ENCODE peak calls at places on chromosome 21, in ten cellular contexts. One of them, this sample, is unnamed.

GRCh38 chr21:34337741-34338140 is 26.1 kb upstream of the KCNE2 start:
- DNase-seq in stomach: no peak
- DNase-seq in endothelial cell of umbilical vein: no peak
- DNase-seq in CD4-positive, alpha-beta memory T cell: no peak
- DNase-seq in brain microvascular endothelial cell: no peak
- DNase-seq in endodermal cell: peak; percentile 17
- DNase-seq in tibial artery: no peak
- DNase-seq in colonic mucosa: no peak
- DNase-seq in thoracic aorta: no peak
- DNase-seq in BJ: no peak
- DNase-seq in this sample: no peak

GRCh38 chr21:30329203-30329868 is 8.2 kb downstream of the KRTAP27-1 start:
- DNase-seq in stomach: no peak
- DNase-seq in BJ: no peak
- DNase-seq in thoracic aorta: no peak
- DNase-seq in tibial artery: no peak
- DNase-seq in brain microvascular endothelial cell: peak; percentile 19
- DNase-seq in endothelial cell of umbilical vein: no peak
- DNase-seq in CD4-positive, alpha-beta memory T cell: no peak
- DNase-seq in colonic mucosa: no peak
- DNase-seq in endodermal cell: no peak
- DNase-seq in this sample: no peak

GRCh38 chr21:30164796-30165195 is 1.8 kb downstream of the CLDN17 start:
- DNase-seq in endothelial cell of umbilical vein: no peak
- DNase-seq in tibial artery: no peak
- DNase-seq in colonic mucosa: no peak
- DNase-seq in CD4-positive, alpha-beta memory T cell: no peak
- DNase-seq in BJ: no peak
- DNase-seq in thoracic aorta: no peak
- DNase-seq in brain microvascular endothelial cell: no peak
- DNase-seq in stomach: no peak
- DNase-seq in endodermal cell: no peak
- DNase-seq in this sample: no peak

GRCh38 chr21:38913120-38913975 is 107.6 kb downstream of the ETS2 start:
- DNase-seq in endothelial cell of umbilical vein: peak; percentile 35
- DNase-seq in brain microvascular endothelial cell: no peak
- DNase-seq in CD4-positive, alpha-beta memory T cell: no peak
- DNase-seq in thoracic aorta: peak; percentile 30
- DNase-seq in stomach: peak; percentile 93
- DNase-seq in BJ: no peak
- DNase-seq in colonic mucosa: peak; percentile 92
- DNase-seq in endodermal cell: peak; percentile 88
- DNase-seq in tibial artery: peak; percentile 44
- DNase-seq in this sample: peak; percentile 36

GRCh38 chr21:14056771-14057191 is 154.0 kb downstream of the LIPI start:
- DNase-seq in CD4-positive, alpha-beta memory T cell: no peak
- DNase-seq in endodermal cell: peak; percentile 36
- DNase-seq in stomach: no peak
- DNase-seq in thoracic aorta: no peak
- DNase-seq in BJ: no peak
- DNase-seq in brain microvascular endothelial cell: no peak
- DNase-seq in colonic mucosa: no peak
- DNase-seq in endothelial cell of umbilical vein: no peak
- DNase-seq in tibial artery: no peak
- DNase-seq in this sample: no peak

GRCh38 chr21:41167348-41168342 is at the start of gene BACE2:
- DNase-seq in endothelial cell of umbilical vein: peak; percentile 72
- DNase-seq in brain microvascular endothelial cell: peak; percentile 33
- DNase-seq in thoracic aorta: no peak
- DNase-seq in stomach: peak; percentile 86
- DNase-seq in CD4-positive, alpha-beta memory T cell: peak; percentile 8
- DNase-seq in BJ: no peak
- DNase-seq in endodermal cell: peak; percentile 90
- DNase-seq in tibial artery: peak; percentile 81
- DNase-seq in colonic mucosa: peak; percentile 88
- DNase-seq in this sample: peak; percentile 21

GRCh38 chr21:16587141-16587570 is 857.4 kb downstream of the USP25 start:
- DNase-seq in tibial artery: peak; percentile 53
- DNase-seq in thoracic aorta: no peak
- DNase-seq in stomach: peak; percentile 60
- DNase-seq in brain microvascular endothelial cell: peak; percentile 77
- DNase-seq in CD4-positive, alpha-beta memory T cell: no peak
- DNase-seq in BJ: no peak
- DNase-seq in colonic mucosa: peak; percentile 59
- DNase-seq in endodermal cell: peak; percentile 66
- DNase-seq in endothelial cell of umbilical vein: peak; percentile 85
- DNase-seq in this sample: peak; percentile 32

GRCh38 chr21:39681845-39682244 is 63.1 kb upstream of the IGSF5 start:
- DNase-seq in CD4-positive, alpha-beta memory T cell: no peak
- DNase-seq in tibial artery: no peak
- DNase-seq in BJ: peak; percentile 51
- DNase-seq in endodermal cell: no peak
- DNase-seq in brain microvascular endothelial cell: peak; percentile 50
- DNase-seq in endothelial cell of umbilical vein: no peak
- DNase-seq in thoracic aorta: no peak
- DNase-seq in colonic mucosa: no peak
- DNase-seq in stomach: no peak
- DNase-seq in this sample: no peak

GRCh38 chr21:39556176-39556575 is 56.6 kb upstream of the B3GALT5 start:
- DNase-seq in endodermal cell: no peak
- DNase-seq in tibial artery: no peak
- DNase-seq in stomach: no peak
- DNase-seq in colonic mucosa: no peak
- DNase-seq in BJ: no peak
- DNase-seq in CD4-positive, alpha-beta memory T cell: no peak
- DNase-seq in endothelial cell of umbilical vein: no peak
- DNase-seq in thoracic aorta: no peak
- DNase-seq in brain microvascular endothelial cell: no peak
- DNase-seq in this sample: no peak

GRCh38 chr21:15730484-15731242 is 881 bp downstream of the USP25 start:
- DNase-seq in thoracic aorta: no peak
- DNase-seq in stomach: no peak
- DNase-seq in tibial artery: peak; percentile 26
- DNase-seq in CD4-positive, alpha-beta memory T cell: no peak
- DNase-seq in BJ: no peak
- DNase-seq in brain microvascular endothelial cell: no peak
- DNase-seq in endodermal cell: no peak
- DNase-seq in colonic mucosa: peak; percentile 39
- DNase-seq in endothelial cell of umbilical vein: peak; percentile 56
- DNase-seq in this sample: no peak

GRCh38 chr21:15749868-15750174 is 20.0 kb downstream of the USP25 start:
- DNase-seq in tibial artery: no peak
- DNase-seq in endothelial cell of umbilical vein: no peak
- DNase-seq in endodermal cell: no peak
- DNase-seq in CD4-positive, alpha-beta memory T cell: no peak
- DNase-seq in thoracic aorta: no peak
- DNase-seq in stomach: no peak
- DNase-seq in colonic mucosa: no peak
- DNase-seq in brain microvascular endothelial cell: no peak
- DNase-seq in BJ: no peak
- DNase-seq in this sample: no peak

GRCh38 chr21:21921410-21922232 is 923.4 kb downstream of the NCAM2 start:
- DNase-seq in tibial artery: no peak
- DNase-seq in stomach: no peak
- DNase-seq in BJ: no peak
- DNase-seq in endothelial cell of umbilical vein: no peak
- DNase-seq in brain microvascular endothelial cell: no peak
- DNase-seq in thoracic aorta: no peak
- DNase-seq in endodermal cell: no peak
- DNase-seq in CD4-positive, alpha-beta memory T cell: no peak
- DNase-seq in colonic mucosa: no peak
- DNase-seq in this sample: no peak

DNA sequence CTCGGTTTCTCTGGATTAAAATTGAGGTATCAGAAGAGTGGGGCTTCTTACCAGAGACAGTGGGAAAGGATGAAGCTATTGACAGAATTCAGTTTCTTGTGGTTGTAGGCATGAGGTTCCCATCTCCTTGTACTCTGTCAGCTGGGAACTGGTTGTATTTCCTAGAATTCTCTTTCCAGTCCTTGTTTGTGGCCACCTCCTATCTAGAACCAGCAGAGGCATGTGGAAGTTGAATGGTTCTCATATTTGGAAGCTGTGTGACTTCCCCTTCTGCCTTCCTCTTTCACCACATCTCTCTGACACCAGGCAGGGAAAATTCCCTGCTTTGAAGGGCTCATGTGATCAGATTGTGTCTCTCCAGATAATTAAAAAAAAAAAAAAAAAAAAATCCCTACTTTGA is 457.7 kb upstream of the ADAMTS5 start:
- DNase-seq in colonic mucosa: no peak
- DNase-seq in stomach: no peak
- DNase-seq in endodermal cell: peak; percentile 40
- DNase-seq in BJ: no peak
- DNase-seq in tibial artery: no peak
- DNase-seq in endothelial cell of umbilical vein: no peak
- DNase-seq in thoracic aorta: no peak
- DNase-seq in brain microvascular endothelial cell: no peak
- DNase-seq in CD4-positive, alpha-beta memory T cell: no peak
- DNase-seq in this sample: no peak
- H3K27me3 ChIP-seq in colonic mucosa: no peaks in the 10 kb centered on the region
- H3K27me3 ChIP-seq in stomach: no peaks in the 10 kb centered on the region
- H3K27me3 ChIP-seq in endodermal cell: no peaks in the 10 kb centered on the region
- H3K27me3 ChIP-seq in BJ: no peaks in the 10 kb centered on the region
- H3K27me3 ChIP-seq in tibial artery: no peaks in the 10 kb centered on the region
- H3K27me3 ChIP-seq in endothelial cell of umbilical vein: no peaks in the 10 kb centered on the region
- H3K27me3 ChIP-seq in thoracic aorta: no peaks in the 10 kb centered on the region
- H3K27me3 ChIP-seq in brain microvascular endothelial cell: no peaks in the 10 kb centered on the region
- H3K27me3 ChIP-seq in CD4-positive, alpha-beta memory T cell: no peaks in the 10 kb centered on the region
- H3K27me3 ChIP-seq in this sample: no peaks in the 10 kb centered on the region

DNA sequence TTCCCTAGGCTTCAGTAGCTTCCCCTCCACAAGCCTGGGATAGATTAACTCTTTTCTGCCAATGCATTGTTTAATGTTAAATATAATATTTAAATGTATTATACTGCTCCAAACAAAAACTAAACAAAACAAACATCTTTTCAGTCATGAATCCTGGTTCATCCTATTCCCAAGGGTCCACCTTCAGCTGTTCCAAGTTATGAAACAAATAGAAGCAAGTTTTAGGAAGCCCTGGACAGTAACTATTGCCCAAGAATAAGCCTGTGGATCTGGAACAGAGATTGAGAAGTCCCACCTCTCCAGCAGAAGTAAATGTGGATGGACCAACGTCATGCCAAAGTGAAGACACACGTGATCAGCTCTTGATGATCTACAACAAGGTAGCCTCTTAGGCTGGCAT is 408.1 kb downstream of the SETD4 start:
- DNase-seq in endothelial cell of umbilical vein: no peak
- DNase-seq in colonic mucosa: no peak
- DNase-seq in CD4-positive, alpha-beta memory T cell: no peak
- DNase-seq in endodermal cell: no peak
- DNase-seq in tibial artery: no peak
- DNase-seq in stomach: no peak
- DNase-seq in brain microvascular endothelial cell: no peak
- DNase-seq in thoracic aorta: no peak
- DNase-seq in BJ: no peak
- DNase-seq in this sample: no peak
- H3K4me3 ChIP-seq in endothelial cell of umbilical vein: no peak overlapping the region
- H3K4me3 ChIP-seq in colonic mucosa: no peak overlapping the region
- H3K4me3 ChIP-seq in CD4-positive, alpha-beta memory T cell: no peak overlapping the region
- H3K4me3 ChIP-seq in endodermal cell: no peak overlapping the region
- H3K4me3 ChIP-seq in tibial artery: no peak overlapping the region
- H3K4me3 ChIP-seq in stomach: no peak overlapping the region
- H3K4me3 ChIP-seq in brain microvascular endothelial cell: no peak overlapping the region
- H3K4me3 ChIP-seq in thoracic aorta: no peak overlapping the region
- H3K4me3 ChIP-seq in BJ: no peak overlapping the region
- H3K4me3 ChIP-seq in this sample: no peak overlapping the region

GRCh38 chr21:25831300-25831699 is 96.5 kb downstream of the GABPA start:
- DNase-seq in brain microvascular endothelial cell: no peak
- DNase-seq in stomach: no peak
- DNase-seq in endodermal cell: no peak
- DNase-seq in CD4-positive, alpha-beta memory T cell: no peak
- DNase-seq in thoracic aorta: no peak
- DNase-seq in BJ: no peak
- DNase-seq in endothelial cell of umbilical vein: no peak
- DNase-seq in tibial artery: no peak
- DNase-seq in colonic mucosa: no peak
- DNase-seq in this sample: no peak
- H3K27me3 ChIP-seq in brain microvascular endothelial cell: no peaks in the 10 kb centered on the region
- H3K27me3 ChIP-seq in stomach: no peaks in the 10 kb centered on the region
- H3K27me3 ChIP-seq in endodermal cell: peaks cover 12% of the 10 kb centered on the region
- H3K27me3 ChIP-seq in CD4-positive, alpha-beta memory T cell: no peaks in the 10 kb centered on the region
- H3K27me3 ChIP-seq in thoracic aorta: no peaks in the 10 kb centered on the region
- H3K27me3 ChIP-seq in BJ: peaks cover 3% of the 10 kb centered on the region
- H3K27me3 ChIP-seq in endothelial cell of umbilical vein: no peaks in the 10 kb centered on the region
- H3K27me3 ChIP-seq in tibial artery: no peaks in the 10 kb centered on the region
- H3K27me3 ChIP-seq in colonic mucosa: no peaks in the 10 kb centered on the region
- H3K27me3 ChIP-seq in this sample: no peaks in the 10 kb centered on the region

DNA sequence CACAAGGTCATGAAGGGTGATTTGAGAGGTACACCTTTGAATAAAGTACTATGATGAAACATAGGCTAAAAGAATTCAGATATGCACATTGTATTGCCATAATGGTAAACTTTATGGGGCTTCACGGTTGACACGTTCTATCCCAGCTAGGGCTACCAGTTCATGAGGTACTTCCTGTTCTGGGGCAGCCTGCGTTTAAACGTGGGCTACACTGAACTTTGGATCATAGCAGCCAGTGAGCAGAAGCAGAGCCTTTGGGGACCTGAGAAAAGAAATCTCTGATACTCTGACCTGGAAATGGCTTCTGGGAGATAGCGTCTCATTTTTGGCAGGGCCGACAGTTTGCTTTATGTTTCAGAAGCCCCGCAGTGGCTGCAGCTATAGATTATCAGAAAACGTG is 48.6 kb downstream of the SLC37A1 start:
- DNase-seq in thoracic aorta: no peak
- DNase-seq in CD4-positive, alpha-beta memory T cell: no peak
- DNase-seq in colonic mucosa: no peak
- DNase-seq in BJ: no peak
- DNase-seq in tibial artery: no peak
- DNase-seq in stomach: no peak
- DNase-seq in endodermal cell: peak; percentile 18
- DNase-seq in endothelial cell of umbilical vein: no peak
- DNase-seq in brain microvascular endothelial cell: no peak
- DNase-seq in this sample: no peak
- H3K4me3 ChIP-seq in thoracic aorta: no peak overlapping the region
- H3K4me3 ChIP-seq in CD4-positive, alpha-beta memory T cell: no peak overlapping the region
- H3K4me3 ChIP-seq in colonic mucosa: no peak overlapping the region
- H3K4me3 ChIP-seq in BJ: no peak overlapping the region
- H3K4me3 ChIP-seq in tibial artery: no peak overlapping the region
- H3K4me3 ChIP-seq in stomach: no peak overlapping the region
- H3K4me3 ChIP-seq in endodermal cell: no peak overlapping the region
- H3K4me3 ChIP-seq in endothelial cell of umbilical vein: no peak overlapping the region
- H3K4me3 ChIP-seq in brain microvascular endothelial cell: no peak overlapping the region
- H3K4me3 ChIP-seq in this sample: no peak overlapping the region

GRCh38 chr21:44348861-44349260 is 4.6 kb upstream of the TRPM2 start:
- DNase-seq in stomach: no peak
- DNase-seq in tibial artery: no peak
- DNase-seq in colonic mucosa: no peak
- DNase-seq in endothelial cell of umbilical vein: no peak
- DNase-seq in brain microvascular endothelial cell: no peak
- DNase-seq in endodermal cell: no peak
- DNase-seq in thoracic aorta: no peak
- DNase-seq in BJ: no peak
- DNase-seq in CD4-positive, alpha-beta memory T cell: no peak
- DNase-seq in this sample: no peak
- H3K27me3 ChIP-seq in stomach: peaks cover 16% of the 10 kb centered on the region
- H3K27me3 ChIP-seq in tibial artery: no peaks in the 10 kb centered on the region
- H3K27me3 ChIP-seq in colonic mucosa: peaks cover 27% of the 10 kb centered on the region
- H3K27me3 ChIP-seq in endothelial cell of umbilical vein: peaks cover 7% of the 10 kb centered on the region
- H3K27me3 ChIP-seq in brain microvascular endothelial cell: peaks cover 30% of the 10 kb centered on the region
- H3K27me3 ChIP-seq in endodermal cell: no peaks in the 10 kb centered on the region
- H3K27me3 ChIP-seq in thoracic aorta: no peaks in the 10 kb centered on the region
- H3K27me3 ChIP-seq in BJ: peaks cover 23% of the 10 kb centered on the region
- H3K27me3 ChIP-seq in CD4-positive, alpha-beta memory T cell: no peaks in the 10 kb centered on the region
- H3K27me3 ChIP-seq in this sample: peaks cover 40% of the 10 kb centered on the region

GRCh38 chr21:45377866-45378257 is 27.1 kb upstream of the COL18A1 start:
- DNase-seq in tibial artery: no peak
- DNase-seq in endothelial cell of umbilical vein: no peak
- DNase-seq in endodermal cell: no peak
- DNase-seq in colonic mucosa: no peak
- DNase-seq in stomach: no peak
- DNase-seq in brain microvascular endothelial cell: no peak
- DNase-seq in thoracic aorta: no peak
- DNase-seq in BJ: no peak
- DNase-seq in CD4-positive, alpha-beta memory T cell: no peak
- DNase-seq in this sample: no peak
- H3K4me3 ChIP-seq in tibial artery: no peak overlapping the region
- H3K4me3 ChIP-seq in endothelial cell of umbilical vein: no peak overlapping the region
- H3K4me3 ChIP-seq in endodermal cell: no peak overlapping the region
- H3K4me3 ChIP-seq in colonic mucosa: no peak overlapping the region
- H3K4me3 ChIP-seq in stomach: no peak overlapping the region
- H3K4me3 ChIP-seq in brain microvascular endothelial cell: no peak overlapping the region
- H3K4me3 ChIP-seq in thoracic aorta: no peak overlapping the region
- H3K4me3 ChIP-seq in BJ: no peak overlapping the region
- H3K4me3 ChIP-seq in CD4-positive, alpha-beta memory T cell: no peak overlapping the region
- H3K4me3 ChIP-seq in this sample: no peak overlapping the region

This sample was measured in AG04450.